ENCODE peak calls at places on chromosomes 2 and 18, in four cellular contexts. T, M, C and A are unnamed samples.

GRCh38 chr2:241862093-241862492 is 3.4 kb upstream of the PDCD1 start:
- DNase-seq in T (no peak), M (no peak), C (no peak), A (peak; percentile 44)

GRCh38 chr2:8608411-8608954 is 73.4 kb upstream of the ID2 start:
- DNase-seq in T (peak; percentile 39), M (no peak), C (no peak), A (no peak)

GRCh38 chr2:73284296-73285161 is at the start of gene FBXO41:
- DNase-seq in T (peak; percentile 47), M (peak; percentile 30), C (peak; percentile 77), A (peak; percentile 94)

GRCh38 chr2:159243521-159243920 is 43.0 kb downstream of the WDSUB1 start:
- DNase-seq in T (no peak), M (no peak), C (no peak), A (no peak)

GRCh38 chr2:28137221-28137620 is 246.7 kb downstream of the BABAM2 start:
- DNase-seq in T (no peak), M (no peak), C (no peak), A (no peak)

GRCh38 chr2:18987592-18988073 is 370.8 kb downstream of the OSR1 start:
- DNase-seq in T (no peak), M (peak; percentile 34), C (no peak), A (no peak)

GRCh38 chr2:24907106-24907505 is 12.9 kb downstream of the ADCY3 start:
- DNase-seq in T (no peak), M (no peak), C (no peak), A (no peak)

GRCh38 chr2:453132-453531 is 165.2 kb upstream of the ALKAL2 start:
- DNase-seq in T (no peak), M (no peak), C (no peak), A (no peak)

GRCh38 chr2:47299555-47299954 is 103.4 kb upstream of the MSH2 start:
- DNase-seq in T (no peak), M (no peak), C (peak; percentile 43), A (no peak)

GRCh38 chr2:146527166-146527565 is 1317.7 kb upstream of the ACVR2A start:
- DNase-seq in T (no peak), M (no peak), C (no peak), A (no peak)

DNA sequence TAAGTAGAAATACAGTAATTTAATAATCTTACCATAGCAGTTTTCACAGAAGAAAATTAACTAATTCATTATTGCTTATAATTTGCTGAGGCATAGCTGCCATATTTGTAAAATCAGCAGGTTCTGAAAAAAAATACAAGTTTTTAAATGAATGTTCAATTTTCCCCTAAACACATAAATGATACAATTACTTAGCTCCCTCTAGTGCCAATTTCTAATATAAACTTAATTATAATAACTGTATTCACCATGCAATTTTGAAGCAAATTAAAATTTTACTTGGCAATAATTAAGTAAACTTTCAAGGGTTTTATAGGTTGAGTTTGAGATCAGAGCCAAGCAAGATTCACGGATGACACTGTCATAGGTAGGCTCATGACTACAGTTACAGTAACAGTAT is 1321.6 kb upstream of the ACVR2A start:
- DNase-seq in T (no peak), M (no peak), C (no peak), A (peak; percentile 18)
- TF ChIP-seq CTCF in T (no peak), M (no peak), C (no peak), A (no peak)

GRCh38 chr2:37858197-37858711 is 66.8 kb upstream of the RMDN2 start:
- DNase-seq in T (no peak), M (no peak), C (no peak), A (no peak)
- TF ChIP-seq CREB1 in T (no peak), M (no peak), C (no peak), A (no peak)

DNA sequence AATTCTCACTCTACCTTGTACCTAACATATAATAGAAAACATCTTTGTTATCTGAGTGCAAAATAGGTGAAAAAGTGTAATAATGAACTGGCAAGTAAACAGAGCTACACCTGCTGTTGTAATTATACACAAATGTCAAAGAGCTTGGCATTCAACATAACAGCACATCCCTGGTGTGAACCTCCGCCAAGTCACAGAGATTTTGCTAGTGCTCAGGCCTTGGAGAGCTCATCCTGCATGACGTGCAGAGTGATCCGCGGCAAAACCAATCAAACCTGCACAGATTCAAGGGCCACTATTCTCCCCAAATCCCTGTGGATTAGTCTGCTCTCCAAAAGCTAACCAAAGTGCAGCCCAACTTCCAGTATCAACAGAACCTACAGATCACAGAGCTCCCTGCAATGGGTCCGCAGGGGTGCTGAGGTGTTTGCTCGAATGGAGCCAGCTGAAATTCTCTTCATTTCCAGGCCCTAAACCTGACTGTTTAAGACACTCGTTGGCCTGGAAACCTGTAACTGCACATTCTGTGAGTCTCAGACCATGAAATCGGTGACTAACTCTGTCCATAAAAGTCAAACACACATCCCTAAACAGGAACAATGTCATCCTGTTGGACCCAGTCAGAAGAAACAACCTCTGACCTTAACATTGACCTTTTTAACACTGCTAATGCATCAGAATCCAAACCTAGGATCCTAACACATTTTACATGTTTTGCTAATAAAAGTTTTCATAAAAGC is 111.8 kb downstream of the EPB41L3 start:
- DNase-seq in T (no peak), M (no peak), C (no peak), A (no peak)
- TF ChIP-seq REST in T (no peak), M (no peak), C (no peak), A (no peak)

GRCh38 chr2:2701813-2702212 is 370.7 kb upstream of the MYT1L start:
- DNase-seq in T (no peak), M (no peak), C (no peak), A (no peak)

GRCh38 chr2:2701176-2701781 is 370.2 kb upstream of the MYT1L start:
- DNase-seq in T (no peak), M (no peak), C (no peak), A (no peak)

GRCh38 chr2:2696341-2697132 is 365.5 kb upstream of the MYT1L start:
- DNase-seq in T (no peak), M (no peak), C (no peak), A (no peak)

GRCh38 chr2:2699117-2699497 is 368.0 kb upstream of the MYT1L start:
- DNase-seq in T (no peak), M (no peak), C (no peak), A (peak; percentile 38)

DNA sequence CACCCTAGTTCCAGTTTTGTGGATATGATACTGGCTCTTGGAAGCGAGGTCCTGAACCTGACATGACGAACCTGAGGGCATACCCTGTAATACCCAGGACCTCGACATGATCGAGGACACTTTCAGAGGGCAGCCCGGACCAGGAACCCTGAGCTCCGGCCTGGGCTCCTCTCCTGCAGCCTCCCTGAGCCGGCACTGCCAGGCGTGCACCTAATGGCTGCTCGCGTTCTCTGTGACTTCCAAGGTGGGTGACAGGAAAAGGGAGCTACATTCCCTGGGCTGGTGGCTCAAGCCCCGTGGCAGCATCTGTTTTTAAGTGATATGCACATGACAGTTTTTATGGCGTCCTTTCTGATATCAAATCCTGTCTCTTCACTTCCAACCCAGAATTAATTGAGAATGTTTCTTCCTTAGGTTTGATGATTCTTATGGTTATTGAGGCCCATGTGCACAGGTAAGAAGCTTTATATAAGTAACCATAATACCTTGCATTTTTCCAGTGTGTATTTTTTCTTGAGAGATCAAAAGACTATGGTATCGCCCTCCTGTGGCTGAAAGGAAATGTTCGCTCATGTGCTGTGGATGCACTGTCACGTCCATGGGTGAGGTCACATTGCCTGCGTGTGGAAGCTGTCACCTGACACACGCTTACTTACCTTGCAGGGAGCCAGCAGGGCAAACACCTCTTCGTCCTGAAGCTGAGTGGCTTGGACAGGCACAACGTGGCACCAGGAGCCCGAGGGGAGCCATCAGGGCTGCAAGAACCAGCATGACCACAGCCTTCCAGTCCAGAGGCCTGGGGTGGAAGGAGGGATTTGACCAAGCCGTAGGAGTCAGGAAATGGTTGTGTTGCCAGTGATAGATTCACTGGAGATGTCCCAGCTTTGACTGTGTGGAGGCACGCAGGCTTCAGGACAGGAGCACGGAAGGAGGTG is 367.4 kb upstream of the MYT1L start:
- DNase-seq in T (no peak), M (peak; percentile 21), C (peak; percentile 28), A (peak; percentile 47)
- TF ChIP-seq CTCF in T (peak; percentile 3), M (no peak), C (peak; percentile 51), A (peak; percentile 62)